ENCODE peak calls at places on chromosomes 12 and 14, in eight cellular contexts. S, Q, H, M, Z, O, E and Y are unnamed samples.

GRCh38 chr12:98635657-98636323 is 8.8 kb downstream of the IKBIP start:
- DNase-seq in S (no peak), Q (no peak), H (no peak), M (no peak), Z (no peak), O (no peak), E (no peak), Y (peak)

GRCh38 chr12:48771588-48772112 is 17.2 kb downstream of the ADCY6 start:
- DNase-seq in S (no peak), Q (no peak), H (no peak), M (no peak), Z (no peak), O (no peak), E (no peak), Y (no peak)

GRCh38 chr14:52067873-52068740 is 752 bp downstream of the NID2 start:
- DNase-seq in S (no peak), Q (no peak), H (no peak), M (peak), Z (peak), O (peak), E (no peak), Y (no peak)

GRCh38 chr12:115320967-115321366 is 637.0 kb upstream of the TBX3 start:
- DNase-seq in S (no peak), Q (no peak), H (no peak), M (peak), Z (peak), O (no peak), E (no peak), Y (no peak)

GRCh38 chr12:79375050-79375449 is 315.7 kb downstream of the PAWR start:
- DNase-seq in S (no peak), Q (no peak), H (no peak), M (no peak), Z (no peak), O (no peak), E (no peak), Y (no peak)

GRCh38 chr12:2244013-2244861 is 191.4 kb downstream of the CACNA1C start:
- DNase-seq in S (no peak), Q (no peak), H (no peak), M (peak), Z (no peak), O (no peak), E (no peak), Y (peak)

GRCh38 chr14:102969060-102969791 is 46.8 kb downstream of the AMN start:
- DNase-seq in S (peak), Q (no peak), H (no peak), M (no peak), Z (peak), O (no peak), E (no peak), Y (no peak)

GRCh38 chr14:77660754-77661153 is 44.3 kb upstream of the SPTLC2 start:
- DNase-seq in S (no peak), Q (no peak), H (no peak), M (no peak), Z (no peak), O (no peak), E (no peak), Y (no peak)

GRCh38 chr12:15172423-15172822 is 48.8 kb downstream of the RERG start:
- DNase-seq in S (no peak), Q (no peak), H (no peak), M (no peak), Z (no peak), O (no peak), E (no peak), Y (no peak)

GRCh38 chr14:58826845-58827686 is 189.3 kb downstream of the DACT1 start:
- DNase-seq in S (no peak), Q (no peak), H (no peak), M (no peak), Z (no peak), O (no peak), E (no peak), Y (no peak)

GRCh38 chr12:55820679-55821078 is 2.8 kb downstream of the ORMDL2 start:
- DNase-seq in S (no peak), Q (no peak), H (no peak), M (no peak), Z (no peak), O (no peak), E (no peak), Y (no peak)

GRCh38 chr12:42144174-42144423 is 575 bp downstream of the GXYLT1 start:
- DNase-seq in S (no peak), Q (no peak), H (no peak), M (no peak), Z (no peak), O (no peak), E (no peak), Y (no peak)

GRCh38 chr14:23604675-23605170 is 26.1 kb upstream of the JPH4 start:
- DNase-seq in S (no peak), Q (no peak), H (no peak), M (no peak), Z (no peak), O (no peak), E (no peak), Y (no peak)

GRCh38 chr14:91119556-91120311 is 5.9 kb downstream of the DGLUCY start:
- DNase-seq in S (peak), Q (no peak), H (no peak), M (no peak), Z (peak), O (no peak), E (no peak), Y (peak)

GRCh38 chr14:29926228-29926627 is 1.4 kb downstream of the PRKD1 start:
- DNase-seq in S (no peak), Q (no peak), H (no peak), M (no peak), Z (no peak), O (no peak), E (no peak), Y (no peak)

GRCh38 chr12:80709811-80710726 is 2.6 kb downstream of the MYF6 start:
- DNase-seq in S (peak), Q (no peak), H (no peak), M (no peak), Z (no peak), O (no peak), E (no peak), Y (no peak)

GRCh38 chr12:85713368-85713767 is 122.8 kb downstream of the RASSF9 start:
- DNase-seq in S (no peak), Q (no peak), H (no peak), M (no peak), Z (no peak), O (no peak), E (no peak), Y (no peak)

GRCh38 chr12:47317182-47317915 is 237.6 kb upstream of the AMIGO2 start:
- DNase-seq in S (no peak), Q (peak), H (no peak), M (no peak), Z (no peak), O (no peak), E (no peak), Y (no peak)

GRCh38 chr12:10304161-10304574 is 3.5 kb upstream of the KLRD1 start:
- DNase-seq in S (no peak), Q (no peak), H (no peak), M (no peak), Z (no peak), O (peak), E (no peak), Y (no peak)

GRCh38 chr14:53715390-53715730 is 241.3 kb downstream of the BMP4 start:
- DNase-seq in S (no peak), Q (no peak), H (no peak), M (no peak), Z (no peak), O (no peak), E (no peak), Y (peak)

GRCh38 chr12:41014643-41015020 is 173.5 kb upstream of the PDZRN4 start:
- DNase-seq in S (no peak), Q (no peak), H (no peak), M (no peak), Z (no peak), O (no peak), E (no peak), Y (peak)

GRCh38 chr12:107807471-107808150 is 33.1 kb downstream of the ASCL4 start:
- DNase-seq in S (no peak), Q (no peak), H (no peak), M (no peak), Z (no peak), O (no peak), E (no peak), Y (no peak)

DNA sequence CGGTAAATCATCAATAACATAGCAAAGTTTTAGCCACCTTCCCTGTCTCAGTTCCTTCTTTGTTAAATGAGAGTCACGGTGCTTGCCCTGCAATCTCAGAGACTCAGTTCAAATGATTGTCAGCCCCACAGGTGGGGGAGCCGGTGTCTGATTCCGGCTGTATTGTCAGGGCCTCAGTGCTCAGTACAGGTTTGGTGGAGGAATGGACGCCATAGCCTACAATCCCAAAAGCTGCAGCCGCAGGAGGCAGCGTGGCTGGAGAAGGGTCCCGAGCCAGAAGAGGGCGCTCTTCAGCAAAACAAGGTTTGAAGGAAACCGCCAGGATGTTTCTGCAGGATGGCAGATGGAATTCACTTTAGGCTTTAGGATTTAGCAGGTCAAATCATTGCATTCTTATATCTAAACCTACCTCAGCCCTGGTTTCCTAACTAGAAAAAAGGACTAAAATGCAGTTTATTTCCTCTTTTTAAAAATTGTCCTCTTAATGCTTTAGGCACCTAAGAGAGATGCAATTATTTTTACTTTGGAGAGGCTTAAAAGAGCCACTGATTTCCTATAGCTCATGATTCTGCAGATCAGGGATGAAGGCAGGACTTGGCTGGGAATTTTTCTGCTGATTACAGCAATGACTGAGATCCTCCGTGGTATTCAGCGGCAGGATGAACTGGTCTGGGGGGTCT is 29.2 kb downstream of the FOS start:
- DNase-seq in S (peak), Q (peak), H (peak), M (peak), Z (peak), O (peak), E (no peak), Y (peak)
- H3K27ac ChIP-seq in S (no peak), Q (no peak), H (no peak), M (no peak), Z (no peak), O (no peak), E (no peak), Y (no peak)

DNA sequence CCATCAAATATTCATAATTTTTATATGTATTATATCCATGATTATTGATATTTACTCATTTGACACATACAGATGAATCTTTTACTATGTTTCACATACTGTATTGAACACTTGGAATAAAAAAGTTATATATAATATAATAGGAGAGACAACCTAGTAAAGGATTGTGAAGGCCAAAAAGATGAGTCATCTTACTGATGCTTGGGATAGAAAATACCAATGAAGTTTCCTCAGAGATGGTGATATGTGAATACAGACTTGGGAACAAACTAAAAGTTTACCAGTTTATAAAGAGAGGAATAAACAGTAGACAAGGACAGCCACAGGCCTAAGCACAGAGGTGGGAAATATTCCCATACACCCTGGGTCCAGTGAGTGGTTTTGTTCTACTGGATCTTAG is 743.9 kb upstream of the FLRT2 start:
- DNase-seq in S (no peak), Q (no peak), H (no peak), M (no peak), Z (no peak), O (no peak), E (no peak), Y (no peak)
- H3K27ac ChIP-seq in S (no peak), Q (no peak), H (no peak), M (no peak), Z (no peak), O (no peak), E (no peak), Y (no peak)

DNA sequence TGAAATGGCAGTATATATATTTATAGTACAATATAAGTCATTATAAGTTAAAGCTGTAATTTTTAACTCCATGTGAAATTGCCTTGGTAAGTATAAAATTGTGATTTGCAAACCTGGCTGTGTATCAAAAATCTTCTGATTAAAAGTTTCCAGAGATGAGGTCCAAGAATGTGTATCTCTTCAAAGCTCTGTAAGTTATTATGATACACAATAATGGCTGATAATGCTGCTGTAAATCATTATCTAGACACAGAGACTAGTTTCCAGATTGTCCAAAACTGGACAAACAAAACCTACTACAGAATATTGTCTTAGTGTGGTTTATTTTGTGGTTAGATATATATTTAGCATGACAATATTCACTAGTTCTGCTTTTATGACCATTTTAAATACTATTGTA is 514.8 kb downstream of the SLC6A15 start:
- DNase-seq in S (no peak), Q (no peak), H (no peak), M (no peak), Z (no peak), O (no peak), E (no peak), Y (no peak)
- H3K27ac ChIP-seq in S (no peak), Q (no peak), H (no peak), M (no peak), Z (no peak), O (no peak), E (no peak), Y (no peak)

GRCh38 chr12:54065677-54066076 is 12.0 kb downstream of the HOXC4 start:
- DNase-seq in S (no peak), Q (no peak), H (no peak), M (no peak), Z (no peak), O (no peak), E (no peak), Y (no peak)
- H3K27ac ChIP-seq in S (no peak), Q (no peak), H (no peak), M (no peak), Z (no peak), O (no peak), E (no peak), Y (no peak)

GRCh38 chr12:50569876-50570275 is 65.1 kb downstream of the DIP2B start:
- DNase-seq in S (no peak), Q (no peak), H (no peak), M (no peak), Z (no peak), O (no peak), E (no peak), Y (no peak)

GRCh38 chr12:50572760-50573159 is 68.0 kb downstream of the DIP2B start:
- DNase-seq in S (no peak), Q (no peak), H (no peak), M (no peak), Z (no peak), O (no peak), E (no peak), Y (no peak)

GRCh38 chr12:50573271-50573670 is 68.5 kb downstream of the DIP2B start:
- DNase-seq in S (no peak), Q (no peak), H (no peak), M (no peak), Z (no peak), O (no peak), E (no peak), Y (no peak)

GRCh38 chr12:50572275-50572674 is 67.5 kb downstream of the DIP2B start:
- DNase-seq in S (no peak), Q (no peak), H (no peak), M (no peak), Z (no peak), O (no peak), E (no peak), Y (peak)

GRCh38 chr12:50574621-50575348 is 70.0 kb downstream of the DIP2B start:
- DNase-seq in S (no peak), Q (no peak), H (no peak), M (no peak), Z (no peak), O (no peak), E (no peak), Y (no peak)
- H3K27ac ChIP-seq in S (no peak), Q (no peak), H (peak), M (peak), Z (no peak), O (no peak), E (no peak), Y (no peak)